ENCODE peak calls at places on chromosomes 6 and 20, in eight cellular contexts. P, I, J, S, U, F, H and B are unnamed samples.

GRCh38 chr20:47860049-47860830 is 75.0 kb upstream of the SULF2 start:
- DNase-seq in U (no peak), H (no peak), I (no peak), F (no peak), S (no peak), P (no peak), J (no peak), B (no peak)

GRCh38 chr6:23533311-23533710 is 592.7 kb upstream of the NRSN1 start:
- DNase-seq in H (no peak), P (no peak), I (no peak), F (peak), U (no peak), J (no peak), S (no peak), B (no peak)

GRCh38 chr20:38725959-38726848 is 1.9 kb downstream of the SLC32A1 start:
- DNase-seq in F (no peak), S (peak), J (no peak), P (no peak), U (peak), H (no peak), I (peak), B (no peak)

GRCh38 chr6:165725201-165725600 is 62.2 kb upstream of the PDE10A start:
- DNase-seq in F (no peak), H (no peak), U (no peak), I (no peak), P (no peak), J (no peak), S (no peak), B (no peak)

GRCh38 chr20:17871181-17871580 is 97.4 kb downstream of the SNX5 start:
- DNase-seq in U (peak), J (no peak), I (no peak), H (peak), S (no peak), F (no peak), P (no peak), B (no peak)

GRCh38 chr6:82608365-82608764 is 244.7 kb downstream of the TPBG start:
- DNase-seq in F (no peak), P (no peak), U (no peak), S (no peak), J (no peak), H (no peak), I (no peak), B (no peak)

GRCh38 chr6:36954262-36954931 is at the start of gene PI16:
- DNase-seq in S (no peak), I (no peak), J (no peak), H (no peak), F (no peak), P (no peak), U (no peak), B (no peak)

GRCh38 chr20:7859371-7859802 is 80.9 kb downstream of the HAO1 start:
- DNase-seq in U (peak), I (no peak), J (no peak), P (peak), H (peak), F (peak), S (no peak), B (no peak)

GRCh38 chr6:68128211-68128610 is 506.9 kb upstream of the ADGRB3 start:
- DNase-seq in U (no peak), H (no peak), F (no peak), P (no peak), J (no peak), S (no peak), I (no peak), B (no peak)

GRCh38 chr6:24554474-24554873 is 59.7 kb downstream of the ALDH5A1 start:
- DNase-seq in S (peak), P (no peak), H (peak), J (no peak), F (no peak), I (no peak), U (no peak), B (no peak)

GRCh38 chr6:137927777-137928218 is 60.7 kb downstream of the TNFAIP3 start:
- DNase-seq in H (peak), S (peak), U (peak), F (peak), P (no peak), J (no peak), I (no peak), B (no peak)

GRCh38 chr6:155142902-155143609 is 120.8 kb upstream of the CLDN20 start:
- DNase-seq in S (no peak), J (no peak), P (no peak), I (no peak), F (peak), U (peak), H (peak), B (no peak)

GRCh38 chr20:47818466-47818865 is 33.2 kb upstream of the SULF2 start:
- DNase-seq in I (no peak), P (no peak), F (no peak), H (no peak), S (no peak), U (no peak), J (no peak), B (no peak)

GRCh38 chr6:15023448-15023847 is 222.4 kb upstream of the JARID2 start:
- DNase-seq in I (no peak), H (no peak), P (no peak), S (peak), J (no peak), U (no peak), F (no peak), B (no peak)

GRCh38 chr6:12516070-12516469 is 200.5 kb upstream of the PHACTR1 start:
- DNase-seq in S (no peak), P (no peak), I (no peak), U (no peak), F (no peak), H (peak), J (no peak), B (no peak)

GRCh38 chr20:38050691-38051090 is 17.1 kb downstream of the RPRD1B start:
- DNase-seq in U (peak), J (no peak), S (no peak), F (peak), I (no peak), P (no peak), H (peak), B (no peak)

GRCh38 chr6:136647363-136647763 is 97.1 kb upstream of the MAP7 start:
- DNase-seq in H (peak), P (peak), S (peak), J (peak), I (no peak), F (peak), U (peak), B (no peak)

GRCh38 chr6:136703331-136703846 is 88.9 kb downstream of the MAP3K5 start:
- DNase-seq in J (no peak), I (no peak), U (no peak), F (no peak), H (no peak), S (no peak), P (no peak), B (no peak)

GRCh38 chr20:52303281-52303950 is 111.8 kb upstream of the ZFP64 start:
- DNase-seq in J (no peak), H (no peak), I (no peak), F (no peak), S (no peak), P (no peak), U (no peak), B (no peak)

GRCh38 chr6:35081426-35081851 is 59.7 kb downstream of the TCP11 start:
- DNase-seq in P (no peak), J (no peak), F (no peak), S (no peak), H (peak), I (no peak), U (peak), B (no peak)

GRCh38 chr6:34709386-34709785 is 12.8 kb upstream of the ILRUN start:
- DNase-seq in J (peak), H (peak), F (peak), S (no peak), U (peak), I (no peak), P (peak), B (no peak)

GRCh38 chr20:60345106-60345505 is 386.9 kb downstream of the CDH26 start:
- DNase-seq in H (no peak), I (no peak), P (no peak), S (no peak), F (no peak), J (no peak), U (no peak), B (no peak)

GRCh38 chr6:131309437-131309836 is 174.2 kb downstream of the AKAP7 start:
- DNase-seq in U (no peak), P (no peak), I (no peak), F (no peak), S (no peak), H (no peak), J (no peak), B (no peak)

GRCh38 chr6:36441307-36441894 is 1.3 kb downstream of the PXT1 start:
- DNase-seq in U (peak), I (peak), F (peak), P (peak), H (peak), J (peak), S (peak), B (peak)

GRCh38 chr20:49548371-49548947 is 19.5 kb downstream of the PTGIS start:
- DNase-seq in H (no peak), S (no peak), U (no peak), F (no peak), P (no peak), I (no peak), J (no peak), B (no peak)

GRCh38 chr20:46252352-46253091 is 55.8 kb downstream of the CDH22 start:
- DNase-seq in S (no peak), I (no peak), J (no peak), F (no peak), U (no peak), P (no peak), H (no peak), B (no peak)

GRCh38 chr6:156773935-156774871 is 3.0 kb upstream of the ARID1B start:
- DNase-seq in P (no peak), S (no peak), H (no peak), J (no peak), I (no peak), U (no peak), F (peak), B (no peak)

GRCh38 chr20:47951521-47951951 is 166.3 kb upstream of the SULF2 start:
- DNase-seq in S (no peak), I (no peak), J (no peak), F (no peak), P (no peak), H (peak), U (peak), B (no peak)

GRCh38 chr6:166619912-166620311 is 7.1 kb downstream of the RPS6KA2 start:
- DNase-seq in F (peak), I (no peak), U (peak), P (peak), J (peak), H (peak), S (no peak), B (no peak)

GRCh38 chr6:168385858-168386735 is 54.9 kb upstream of the SMOC2 start:
- DNase-seq in I (no peak), P (no peak), U (no peak), F (no peak), S (no peak), H (no peak), J (no peak), B (no peak)

GRCh38 chr6:163232649-163233048 is 181.9 kb upstream of the QKI start:
- DNase-seq in P (no peak), S (no peak), H (no peak), U (no peak), I (no peak), F (no peak), J (no peak), B (no peak)

GRCh38 chr6:36827261-36828079 is 11.8 kb downstream of the CPNE5 start:
- DNase-seq in I (no peak), U (peak), H (peak), S (no peak), J (peak), F (peak), P (peak), B (no peak)

GRCh38 chr6:27547157-27548075 is 74.5 kb upstream of the ZNF184 start:
- DNase-seq in S (no peak), U (peak), F (peak), I (no peak), P (peak), H (peak), J (no peak), B (no peak)

GRCh38 chr6:96725276-96725675 is 112.0 kb downstream of the GPR63 start:
- DNase-seq in H (no peak), U (no peak), I (no peak), S (no peak), F (no peak), P (no peak), J (no peak), B (no peak)